ENCODE peak calls at places on chromosomes 2 and 18, in eight cellular contexts. Z, T, X, P, W, E, J and R are unnamed samples.

GRCh38 chr2:128521482-128521881 is 202.8 kb upstream of the HS6ST1 start:
- DNase-seq in Z (no peak), T (no peak), X (no peak), P (no peak), W (no peak), E (no peak), J (no peak), R (no peak)

GRCh38 chr2:19874726-19875125 is 27.1 kb downstream of the TTC32 start:
- DNase-seq in Z (no peak), T (no peak), X (no peak), P (no peak), W (no peak), E (peak; percentile 49), J (no peak), R (peak; percentile 15)

GRCh38 chr2:47313141-47313691 is 89.7 kb upstream of the MSH2 start:
- DNase-seq in Z (no peak), T (no peak), X (no peak), P (no peak), W (peak; percentile 87), E (no peak), J (peak; percentile 30), R (no peak)

GRCh38 chr2:33267745-33268144 is 208.7 kb upstream of the RASGRP3 start:
- DNase-seq in Z (no peak), T (no peak), X (no peak), P (no peak), W (no peak), E (no peak), J (no peak), R (no peak)

GRCh38 chr2:228433706-228434105 is 252.2 kb upstream of the SPHKAP start:
- DNase-seq in Z (no peak), T (no peak), X (no peak), P (no peak), W (no peak), E (no peak), J (no peak), R (no peak)

GRCh38 chr18:48375150-48375790 is 33.9 kb downstream of the ZBTB7C start:
- DNase-seq in Z (no peak), T (peak; percentile 83), X (no peak), P (no peak), W (no peak), E (no peak), J (no peak), R (no peak)

GRCh38 chr2:222819722-222820333 is 41.0 kb upstream of the ACSL3 start:
- DNase-seq in Z (no peak), T (peak; percentile 26), X (no peak), P (no peak), W (no peak), E (no peak), J (peak; percentile 18), R (no peak)

GRCh38 chr2:32947076-32947483 is 327 bp downstream of the LTBP1 start:
- DNase-seq in Z (no peak), T (no peak), X (no peak), P (peak; percentile 1), W (no peak), E (no peak), J (no peak), R (no peak)

GRCh38 chr2:185279999-185280398 is 458.6 kb upstream of the FSIP2 start:
- DNase-seq in Z (no peak), T (peak; percentile 43), X (no peak), P (no peak), W (no peak), E (no peak), J (peak; percentile 5), R (no peak)

GRCh38 chr18:12373032-12373770 is 3.8 kb downstream of the AFG3L2 start:
- DNase-seq in Z (no peak), T (peak; percentile 84), X (no peak), P (no peak), W (no peak), E (no peak), J (no peak), R (no peak)

GRCh38 chr2:222320441-222321395 is 21.9 kb upstream of the PAX3 start:
- DNase-seq in Z (no peak), T (no peak), X (peak; percentile 55), P (no peak), W (peak; percentile 28), E (peak; percentile 64), J (no peak), R (peak; percentile 29)

GRCh38 chr2:176685908-176686307 is 416.7 kb downstream of the MTX2 start:
- DNase-seq in Z (no peak), T (no peak), X (no peak), P (no peak), W (peak; percentile 48), E (no peak), J (no peak), R (no peak)

GRCh38 chr2:209772316-209772715 is 684 bp downstream of the UNC80 start:
- DNase-seq in Z (no peak), T (no peak), X (peak; percentile 36), P (no peak), W (no peak), E (no peak), J (no peak), R (no peak)

GRCh38 chr2:32931945-32932709 is 14.6 kb upstream of the LTBP1 start:
- DNase-seq in Z (no peak), T (no peak), X (no peak), P (no peak), W (no peak), E (no peak), J (no peak), R (no peak)

GRCh38 chr2:157606534-157606933 is 22.1 kb downstream of the ACVR1C start:
- DNase-seq in Z (no peak), T (no peak), X (no peak), P (no peak), W (no peak), E (no peak), J (no peak), R (no peak)

GRCh38 chr2:74440005-74440377 is 1.7 kb downstream of the RTKN start:
- DNase-seq in Z (no peak), T (no peak), X (no peak), P (no peak), W (peak; percentile 75), E (no peak), J (peak; percentile 41), R (no peak)

GRCh38 chr2:36357506-36358316 is 2.1 kb downstream of the CRIM1 start:
- DNase-seq in Z (no peak), T (no peak), X (no peak), P (peak; percentile 11), W (peak; percentile 73), E (peak; percentile 66), J (peak; percentile 34), R (peak; percentile 34)

GRCh38 chr2:237644059-237644703 is 16.8 kb downstream of the LRRFIP1 start:
- DNase-seq in Z (no peak), T (no peak), X (no peak), P (no peak), W (no peak), E (no peak), J (no peak), R (no peak)

GRCh38 chr2:237149425-237149824 is 63.7 kb downstream of the COPS8 start:
- DNase-seq in Z (no peak), T (no peak), X (no peak), P (peak; percentile 54), W (peak; percentile 40), E (no peak), J (no peak), R (no peak)

GRCh38 chr2:128473175-128474013 is 154.7 kb upstream of the HS6ST1 start:
- DNase-seq in Z (peak; percentile 30), T (peak; percentile 99), X (no peak), P (peak; percentile 53), W (peak; percentile 55), E (peak; percentile 68), J (no peak), R (no peak)

GRCh38 chr2:54227798-54228197 is 28.2 kb downstream of the TSPYL6 start:
- DNase-seq in Z (no peak), T (peak; percentile 77), X (no peak), P (no peak), W (no peak), E (no peak), J (no peak), R (no peak)

GRCh38 chr2:27960237-27960912 is 69.8 kb downstream of the BABAM2 start:
- DNase-seq in Z (no peak), T (peak; percentile 46), X (no peak), P (no peak), W (peak; percentile 6), E (no peak), J (peak; percentile 78), R (no peak)

GRCh38 chr18:57649536-57650495 is 28.2 kb upstream of the NARS1 start:
- DNase-seq in Z (no peak), T (no peak), X (no peak), P (no peak), W (no peak), E (no peak), J (no peak), R (no peak)

GRCh38 chr2:218999881-219000568 is 6.8 kb upstream of the CRYBA2 start:
- DNase-seq in Z (no peak), T (no peak), X (peak; percentile 74), P (no peak), W (peak; percentile 40), E (no peak), J (no peak), R (no peak)

GRCh38 chr2:239378918-239379640 is 21.7 kb downstream of the HDAC4 start:
- DNase-seq in Z (no peak), T (no peak), X (no peak), P (no peak), W (no peak), E (no peak), J (no peak), R (peak; percentile 28)